ENCODE peak calls at places on chromosomes 3 and 15, in four cellular contexts. E is neural progenitor cell, M is SK-N-SH, S is OCI-LY7. P is an unnamed sample.

GRCh38 chr15:56339594-56339993 is 25.6 kb upstream of the TEX9 start:
- DNase-seq in E (no peak), M (no peak), S (no peak), P (no peak)

GRCh38 chr3:101170806-101171558 is 149.4 kb downstream of the IMPG2 start:
- DNase-seq in E (no peak), M (no peak), S (no peak), P (no peak)

GRCh38 chr15:53586815-53587214 is 172.6 kb downstream of the WDR72 start:
- DNase-seq in E (peak), M (peak), S (peak), P (peak)

GRCh38 chr3:137293086-137293485 is 335.3 kb downstream of the IL20RB start:
- DNase-seq in E (no peak), M (no peak), S (no peak), P (no peak)

GRCh38 chr3:16090013-16090412 is 84.5 kb upstream of the GALNT15 start:
- DNase-seq in E (no peak), M (no peak), S (no peak), P (peak)

GRCh38 chr15:27244047-27244446 is 273.1 kb downstream of the GABRG3 start:
- DNase-seq in E (no peak), M (no peak), S (no peak), P (no peak)

GRCh38 chr15:91246998-91247397 is 146.9 kb downstream of the SV2B start:
- DNase-seq in E (no peak), M (no peak), S (no peak), P (no peak)

GRCh38 chr3:193975072-193975535 is 160.8 kb upstream of the HES1 start:
- DNase-seq in E (peak), M (no peak), S (no peak), P (no peak)

GRCh38 chr3:49124991-49125670 is 4.5 kb upstream of the USP19 start:
- DNase-seq in E (no peak), M (no peak), S (peak), P (no peak)

GRCh38 chr3:57820479-57820878 is 64.4 kb downstream of the SLMAP start:
- DNase-seq in E (no peak), M (no peak), S (no peak), P (peak)

GRCh38 chr3:120640231-120640630 is 41.8 kb downstream of the HGD start:
- DNase-seq in E (no peak), M (no peak), S (no peak), P (no peak)

GRCh38 chr3:194313642-194314430 is 37.3 kb downstream of the CPN2 start:
- DNase-seq in E (peak), M (peak), S (no peak), P (no peak)

GRCh38 chr15:78727561-78727960 is 83.7 kb downstream of the ADAMTS7 start:
- DNase-seq in E (peak), M (no peak), S (no peak), P (no peak)

GRCh38 chr3:2061360-2061759 is 37.3 kb upstream of the CNTN4 start:
- DNase-seq in E (peak), M (no peak), S (no peak), P (no peak)

GRCh38 chr15:87711011-87711410 is 545.5 kb downstream of the NTRK3 start:
- DNase-seq in E (no peak), M (no peak), S (no peak), P (no peak)

GRCh38 chr3:105647047-105647446 is 221.8 kb downstream of the CBLB start:
- DNase-seq in E (no peak), M (no peak), S (no peak), P (peak)

GRCh38 chr15:34701536-34701935 is 53.3 kb downstream of the GJD2 start:
- DNase-seq in E (peak), M (no peak), S (no peak), P (no peak)

GRCh38 chr3:135771760-135772159 is 193.8 kb upstream of the PPP2R3A start:
- DNase-seq in E (no peak), M (no peak), S (no peak), P (no peak)

GRCh38 chr3:137150825-137151224 is 193.0 kb downstream of the IL20RB start:
- DNase-seq in E (no peak), M (no peak), S (no peak), P (no peak)

GRCh38 chr15:69992326-69992725 is 105.4 kb downstream of the TLE3 start:
- DNase-seq in E (no peak), M (no peak), S (no peak), P (no peak)

GRCh38 chr15:88834211-88834812 is 31.1 kb downstream of the ACAN start:
- DNase-seq in E (peak), M (peak), S (peak), P (peak)
- TF ChIP-seq EZH2phosphoT487 in E (no peak), M (no peak), S (no peak), P (no peak)

DNA sequence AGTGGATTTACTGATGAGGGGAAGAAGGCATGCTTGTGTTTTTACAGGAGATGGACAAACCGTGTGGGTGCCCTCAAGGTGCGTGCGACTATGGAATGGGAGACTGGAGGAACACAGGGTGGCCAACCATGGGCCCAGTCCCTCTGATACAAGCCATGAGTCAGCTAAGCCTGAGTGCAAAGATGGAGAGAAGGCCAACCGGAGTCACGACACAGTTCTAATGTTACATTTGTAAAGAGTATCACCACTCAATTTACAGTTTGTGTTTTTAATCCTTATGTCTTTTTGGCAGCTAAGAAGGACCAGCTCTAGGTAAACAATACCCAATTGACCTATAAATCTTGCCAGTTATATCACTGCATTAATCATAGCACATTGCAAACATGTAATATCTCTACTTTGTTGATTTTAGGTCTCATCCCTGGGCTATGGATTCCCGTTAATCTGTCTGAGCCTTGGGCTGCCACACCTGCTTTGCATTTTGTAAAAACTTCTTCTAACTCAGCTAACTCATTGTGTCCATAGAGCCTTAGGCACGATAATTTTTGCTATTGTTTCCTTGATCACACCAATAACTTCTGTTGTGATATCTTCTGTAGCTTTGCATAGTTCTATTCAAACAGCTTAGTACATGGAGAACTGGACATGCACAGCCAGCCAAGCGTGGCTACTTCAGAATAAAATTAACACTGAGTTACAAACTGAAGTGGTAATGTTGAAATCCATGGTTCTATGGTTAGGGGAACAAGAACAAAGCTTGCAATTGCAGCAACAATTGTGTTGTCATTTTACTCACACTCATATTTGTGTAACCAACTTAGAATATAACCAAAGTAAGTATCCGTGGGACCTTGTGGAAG is 50.2 kb downstream of the LSM3 start:
- DNase-seq in E (no peak), M (no peak), S (peak), P (no peak)
- TF ChIP-seq EZH2phosphoT487 in E (no peak), M (no peak), S (no peak), P (peak)

GRCh38 chr3:46677096-46677702 is 16.3 kb downstream of the ALS2CL start:
- DNase-seq in E (no peak), M (no peak), S (no peak), P (no peak)
- TF ChIP-seq EZH2phosphoT487 in E (no peak), M (no peak), S (no peak), P (no peak)

GRCh38 chr15:77623878-77624524 is 8.7 kb downstream of the LINGO1 start:
- DNase-seq in E (no peak), M (peak), S (no peak), P (no peak)

GRCh38 chr15:77621847-77622211 is 10.9 kb downstream of the LINGO1 start:
- DNase-seq in E (no peak), M (no peak), S (no peak), P (no peak)

GRCh38 chr15:77624868-77625267 is 7.8 kb downstream of the LINGO1 start:
- DNase-seq in E (no peak), M (peak), S (no peak), P (no peak)

GRCh38 chr15:77622212-77622941 is 10.3 kb downstream of the LINGO1 start:
- DNase-seq in E (no peak), M (peak), S (no peak), P (peak)

DNA sequence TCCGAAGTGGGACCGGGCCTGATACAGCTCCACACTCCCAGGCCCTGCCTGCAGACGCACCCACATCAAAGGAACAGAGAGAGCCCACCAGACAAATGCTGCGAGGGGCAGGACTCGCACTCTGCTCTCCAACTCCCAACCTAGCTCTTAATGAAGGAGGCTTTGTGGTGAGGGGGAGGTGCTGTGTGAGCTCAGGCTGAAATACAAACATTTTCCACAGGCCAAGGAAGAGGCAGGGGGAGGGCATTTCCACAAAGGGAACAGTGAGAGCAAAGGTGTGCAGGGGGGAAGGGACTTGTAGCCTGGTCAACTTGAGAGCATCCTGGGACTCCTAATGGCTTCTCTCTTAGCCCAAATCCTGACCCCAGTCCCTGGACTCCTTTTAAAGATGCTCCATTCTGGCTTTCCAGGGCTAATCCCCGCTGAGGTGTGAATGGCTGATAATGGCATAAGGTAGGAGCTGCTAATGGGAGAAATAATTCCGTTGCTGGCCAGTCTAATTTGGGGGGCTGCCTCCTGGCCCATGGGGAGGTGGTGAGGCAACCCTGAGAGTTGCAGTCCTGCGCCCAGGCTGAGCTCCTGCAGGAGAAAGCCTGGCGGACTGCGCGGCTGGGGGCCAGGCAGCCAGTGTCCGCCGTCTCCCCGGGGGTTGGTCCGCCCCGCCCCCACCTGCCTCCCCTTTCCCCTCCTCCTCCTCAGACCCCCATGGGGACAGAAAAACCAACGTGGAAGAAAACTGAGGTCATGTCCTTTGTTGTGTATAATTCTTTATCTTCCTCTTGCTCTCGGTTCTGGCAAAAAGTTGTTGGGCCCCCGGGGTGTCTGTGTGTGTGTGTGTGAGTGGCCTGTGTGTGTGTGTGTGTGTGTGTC is 9.5 kb downstream of the LINGO1 start:
- DNase-seq in E (no peak), M (peak), S (no peak), P (peak)
- TF ChIP-seq EZH2phosphoT487 in E (no peak), M (no peak), S (no peak), P (no peak)

GRCh38 chr15:49225572-49226281 is 55.7 kb downstream of the GALK2 start:
- DNase-seq in E (peak), M (peak), S (no peak), P (peak)
- TF ChIP-seq EZH2phosphoT487 in E (no peak), M (no peak), S (no peak), P (no peak)

DNA sequence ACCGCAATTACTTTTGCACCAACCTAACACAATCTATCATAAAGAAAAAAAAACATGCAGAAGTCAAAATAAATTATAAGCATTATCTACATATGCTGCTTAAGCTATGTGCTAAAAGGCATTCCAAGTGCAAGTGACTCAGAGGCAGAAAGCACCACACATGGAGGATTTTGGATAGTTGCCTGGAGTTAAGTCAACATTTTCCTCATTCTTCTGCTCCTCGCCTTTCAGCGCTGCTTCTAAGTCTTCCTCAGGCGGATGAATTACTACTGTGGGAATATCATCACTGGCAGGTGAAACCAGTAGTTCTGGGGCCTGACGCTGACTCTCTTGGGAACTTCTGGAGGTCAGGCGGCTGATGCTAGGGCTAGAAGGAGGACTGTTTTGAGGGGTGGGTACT is 53.1 kb downstream of the SLC4A7 start:
- DNase-seq in E (no peak), M (no peak), S (no peak), P (peak)
- TF ChIP-seq EZH2phosphoT487 in E (no peak), M (no peak), S (no peak), P (no peak)

GRCh38 chr3:71063768-71064287 is 519.7 kb downstream of the FOXP1 start:
- DNase-seq in E (peak), M (peak), S (no peak), P (peak)
- TF ChIP-seq EZH2phosphoT487 in E (no peak), M (no peak), S (no peak), P (no peak)

DNA sequence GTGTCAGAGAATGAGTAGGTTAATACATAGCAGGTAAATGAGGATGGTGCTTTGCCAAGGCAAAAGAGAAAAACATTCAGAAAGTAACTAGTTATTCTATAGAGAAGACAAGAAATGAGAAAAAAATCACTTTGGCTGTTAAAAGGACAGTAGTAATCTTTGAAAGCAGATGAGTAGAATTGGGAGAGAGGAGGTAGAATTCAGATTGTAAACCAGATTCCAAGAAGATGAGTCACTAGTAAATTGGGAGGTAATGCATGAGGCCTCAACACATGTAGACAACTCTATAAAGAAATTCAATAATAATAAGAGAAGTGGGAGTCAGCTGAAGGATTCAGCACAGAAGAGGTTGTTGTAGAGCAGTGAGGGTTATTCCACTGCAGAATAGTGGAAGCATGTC is 81.4 kb downstream of the MBNL1 start:
- DNase-seq in E (no peak), M (no peak), S (no peak), P (no peak)
- TF ChIP-seq EZH2phosphoT487 in E (no peak), M (no peak), S (no peak), P (no peak)

GRCh38 chr3:7520593-7520992 is 659.7 kb downstream of the GRM7 start:
- DNase-seq in E (no peak), M (no peak), S (no peak), P (no peak)

GRCh38 chr3:7517979-7518378 is 657.1 kb downstream of the GRM7 start:
- DNase-seq in E (no peak), M (no peak), S (no peak), P (no peak)

GRCh38 chr3:7520059-7520458 is 659.1 kb downstream of the GRM7 start:
- DNase-seq in E (peak), M (no peak), S (no peak), P (no peak)

GRCh38 chr3:7518471-7518870 is 657.6 kb downstream of the GRM7 start:
- DNase-seq in E (no peak), M (peak), S (no peak), P (peak)
- TF ChIP-seq EZH2phosphoT487 in E (no peak), M (no peak), S (no peak), P (no peak)

P was measured in hepatocyte.